ENCODE peak calls at places on chromosome 2, in six cellular contexts. One of them, this sample, is unnamed.

GRCh38 chr2:235416816-235417499 is 76.9 kb upstream of the AGAP1 start:
- DNase-seq in stomach: no peak
- DNase-seq in D341Med: no peak
- DNase-seq in esophagus squamous epithelium: no peak
- DNase-seq in upper lobe of right lung: no peak
- DNase-seq in mesothelial cell of epicardium: no peak
- DNase-seq in this sample: no peak

GRCh38 chr2:3650140-3650944 is 7.7 kb upstream of the ALLC start:
- DNase-seq in stomach: no peak
- DNase-seq in D341Med: no peak
- DNase-seq in esophagus squamous epithelium: no peak
- DNase-seq in upper lobe of right lung: no peak
- DNase-seq in mesothelial cell of epicardium: no peak
- DNase-seq in this sample: no peak

GRCh38 chr2:210577263-210578071 is 21.1 kb downstream of the CPS1 start:
- DNase-seq in stomach: no peak
- DNase-seq in D341Med: peak; percentile 34
- DNase-seq in esophagus squamous epithelium: no peak
- DNase-seq in upper lobe of right lung: no peak
- DNase-seq in mesothelial cell of epicardium: no peak
- DNase-seq in this sample: no peak

GRCh38 chr2:218567797-218568189 is 358 bp downstream of the USP37 start:
- DNase-seq in stomach: no peak
- DNase-seq in D341Med: no peak
- DNase-seq in esophagus squamous epithelium: peak; percentile 51
- DNase-seq in upper lobe of right lung: no peak
- DNase-seq in mesothelial cell of epicardium: no peak
- DNase-seq in this sample: no peak

GRCh38 chr2:236662231-236663160 is 92.9 kb downstream of the ACKR3 start:
- DNase-seq in stomach: no peak
- DNase-seq in D341Med: no peak
- DNase-seq in esophagus squamous epithelium: no peak
- DNase-seq in upper lobe of right lung: no peak
- DNase-seq in mesothelial cell of epicardium: no peak
- DNase-seq in this sample: no peak

GRCh38 chr2:74828534-74828933 is 5.4 kb upstream of the HK2 start:
- DNase-seq in stomach: no peak
- DNase-seq in D341Med: no peak
- DNase-seq in esophagus squamous epithelium: no peak
- DNase-seq in upper lobe of right lung: no peak
- DNase-seq in mesothelial cell of epicardium: no peak
- DNase-seq in this sample: no peak

GRCh38 chr2:234494361-234495075 is 2.4 kb downstream of the ARL4C start:
- DNase-seq in stomach: peak; percentile 37
- DNase-seq in D341Med: no peak
- DNase-seq in esophagus squamous epithelium: no peak
- DNase-seq in upper lobe of right lung: no peak
- DNase-seq in mesothelial cell of epicardium: no peak
- DNase-seq in this sample: no peak

GRCh38 chr2:7061436-7061779 is 144.2 kb downstream of the RNF144A start:
- DNase-seq in stomach: no peak
- DNase-seq in D341Med: no peak
- DNase-seq in esophagus squamous epithelium: no peak
- DNase-seq in upper lobe of right lung: no peak
- DNase-seq in mesothelial cell of epicardium: no peak
- DNase-seq in this sample: no peak

GRCh38 chr2:240820607-240821428 is 799 bp upstream of the KIF1A start:
- DNase-seq in stomach: peak; percentile 24
- DNase-seq in D341Med: peak; percentile 77
- DNase-seq in esophagus squamous epithelium: no peak
- DNase-seq in upper lobe of right lung: no peak
- DNase-seq in mesothelial cell of epicardium: peak; percentile 53
- DNase-seq in this sample: no peak

GRCh38 chr2:206084870-206085741 is 868 bp downstream of the INO80D start:
- DNase-seq in stomach: peak; percentile 45
- DNase-seq in D341Med: peak; percentile 70
- DNase-seq in esophagus squamous epithelium: no peak
- DNase-seq in upper lobe of right lung: peak; percentile 80
- DNase-seq in mesothelial cell of epicardium: peak; percentile 67
- DNase-seq in this sample: peak; percentile 44

GRCh38 chr2:64716569-64716968 is 62.9 kb upstream of the SERTAD2 start:
- DNase-seq in stomach: no peak
- DNase-seq in D341Med: no peak
- DNase-seq in esophagus squamous epithelium: no peak
- DNase-seq in upper lobe of right lung: no peak
- DNase-seq in mesothelial cell of epicardium: no peak
- DNase-seq in this sample: no peak

GRCh38 chr2:29433920-29434319 is 318.7 kb downstream of the CLIP4 start:
- DNase-seq in stomach: no peak
- DNase-seq in D341Med: no peak
- DNase-seq in esophagus squamous epithelium: no peak
- DNase-seq in upper lobe of right lung: no peak
- DNase-seq in mesothelial cell of epicardium: no peak
- DNase-seq in this sample: no peak

GRCh38 chr2:148592812-148593211 is 51.7 kb upstream of the EPC2 start:
- DNase-seq in stomach: no peak
- DNase-seq in D341Med: no peak
- DNase-seq in esophagus squamous epithelium: no peak
- DNase-seq in upper lobe of right lung: no peak
- DNase-seq in mesothelial cell of epicardium: no peak
- DNase-seq in this sample: no peak